ENCODE peak calls at places on chromosomes 2 and 18, in nine cellular contexts. D, C, J, L, R, W, A, M and I are unnamed samples. For H3K4me1, the result is how much of the 10 kb centered on the place peaks cover.

GRCh38 chr2:170361359-170361936 is 183.5 kb downstream of the MYO3B start:
- DNase-seq in W (peak), R (no peak), M (peak), C (peak), A (peak), L (peak), D (no peak), J (peak), I (no peak)

GRCh38 chr2:234292205-234292954 is 204.5 kb downstream of the ARL4C start:
- DNase-seq in M (no peak), R (no peak), J (no peak), W (no peak), L (no peak), C (peak), A (no peak), D (no peak), I (no peak)

GRCh38 chr2:229392214-229392613 is 121.1 kb upstream of the PID1 start:
- DNase-seq in R (no peak), D (no peak), L (no peak), J (no peak), A (no peak), M (no peak), W (no peak), C (no peak), I (no peak)

GRCh38 chr2:44918095-44918775 is 23.3 kb upstream of the SIX3 start:
- DNase-seq in A (no peak), M (no peak), R (no peak), W (no peak), L (no peak), D (no peak), J (no peak), C (no peak), I (no peak)

GRCh38 chr2:193240752-193241151 is 1046.0 kb upstream of the TMEFF2 start:
- DNase-seq in R (no peak), J (no peak), M (no peak), L (no peak), C (no peak), D (no peak), W (no peak), A (no peak), I (no peak)

GRCh38 chr2:119265693-119266066 is 42.0 kb downstream of the STEAP3 start:
- DNase-seq in R (no peak), D (no peak), L (no peak), W (no peak), C (no peak), A (no peak), J (no peak), M (no peak), I (no peak)

GRCh38 chr2:28717339-28717758 is 34.3 kb upstream of the PPP1CB start:
- DNase-seq in R (peak), A (peak), C (peak), D (no peak), M (no peak), J (peak), W (peak), L (no peak), I (peak)

GRCh38 chr2:109317471-109318090 is 188.6 kb downstream of the SH3RF3 start:
- DNase-seq in D (no peak), R (no peak), J (no peak), M (no peak), W (peak), C (no peak), A (no peak), L (no peak), I (no peak)

GRCh38 chr2:219206442-219207253 is at the start of gene ZFAND2B:
- DNase-seq in A (peak), R (peak), C (peak), W (peak), J (peak), D (peak), M (peak), L (peak), I (peak)

GRCh38 chr2:113157108-113157896 is 16.5 kb upstream of the PSD4 start:
- DNase-seq in C (peak), L (no peak), M (peak), R (no peak), J (peak), A (peak), W (no peak), D (peak), I (no peak)

GRCh38 chr18:36490907-36491306 is 193.4 kb downstream of the FHOD3 start:
- DNase-seq in D (no peak), M (no peak), R (no peak), C (no peak), J (no peak), L (no peak), W (no peak), A (no peak), I (no peak)
- H3K4me1 ChIP-seq in D (under half), M (under half), R (under half), C (under half), J (under half), L (under half), W (under half), A (under half), I (under half)

GRCh38 chr2:96146881-96147592 is 1.8 kb upstream of the DUSP2 start:
- DNase-seq in D (peak), R (no peak), M (no peak), W (no peak), A (no peak), C (peak), J (peak), L (no peak), I (peak)

GRCh38 chr2:96146151-96146880 is 1.1 kb upstream of the DUSP2 start:
- DNase-seq in D (peak), M (peak), C (peak), J (peak), W (peak), R (peak), L (no peak), A (no peak), I (peak)

GRCh38 chr2:96144481-96145027 is 686 bp downstream of the DUSP2 start:
- DNase-seq in M (no peak), L (no peak), J (no peak), W (no peak), D (peak), R (no peak), C (peak), A (no peak), I (peak)

GRCh38 chr2:96143848-96144480 is 1.3 kb downstream of the DUSP2 start:
- DNase-seq in W (no peak), A (no peak), R (no peak), D (peak), C (peak), J (no peak), M (peak), L (no peak), I (no peak)

DNA sequence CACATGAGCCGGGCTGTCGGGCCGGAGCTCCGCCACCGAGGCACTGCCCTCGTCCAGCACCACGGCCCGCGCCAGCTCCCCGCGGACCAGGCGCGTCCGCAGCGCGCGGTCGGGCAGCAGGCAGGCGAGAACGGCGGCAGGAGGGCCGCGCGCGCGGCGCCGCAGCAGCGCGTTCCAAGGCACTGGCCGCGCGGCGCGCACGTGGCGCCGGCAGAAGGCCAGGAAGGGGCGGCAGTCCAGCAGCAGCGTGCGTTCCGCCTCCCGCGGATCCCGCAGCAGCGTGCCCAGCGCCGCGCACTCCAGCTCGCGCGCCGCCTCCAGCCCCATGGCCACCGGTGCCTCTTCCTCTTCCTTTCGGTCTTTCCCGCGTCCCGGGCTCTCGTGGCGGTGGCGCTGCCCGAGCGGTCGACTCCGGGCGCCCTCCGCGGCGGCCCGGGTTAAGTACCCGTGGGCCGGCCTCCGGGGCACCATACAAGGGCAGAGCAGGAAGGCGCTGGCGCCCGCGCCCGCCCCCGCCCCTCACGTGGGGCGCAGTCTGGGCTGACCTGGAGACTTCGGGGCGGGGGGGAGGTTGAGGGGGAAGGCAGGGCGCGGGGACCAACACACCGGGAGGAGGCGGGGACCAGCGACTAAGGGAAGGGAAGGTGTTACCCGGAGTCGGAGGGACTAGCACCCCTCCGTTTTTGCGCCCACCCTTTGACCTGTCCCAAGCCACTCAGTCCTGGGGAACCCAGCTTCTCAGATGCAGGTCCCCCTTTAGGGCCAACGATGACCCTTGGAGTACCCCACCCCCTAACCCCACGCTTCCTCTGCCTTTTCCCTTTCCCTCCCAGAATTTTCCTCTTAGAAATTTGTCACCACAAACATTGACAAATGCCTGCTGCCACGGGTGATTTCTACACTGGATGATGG is at the start of gene DUSP2:
- DNase-seq in L (peak), C (peak), W (peak), J (peak), M (peak), R (peak), D (peak), A (peak), I (peak)
- H3K27ac ChIP-seq in L (peak), C (peak), W (no peak), J (no peak), M (peak), R (peak), D (no peak), A (no peak), I (peak)

GRCh38 chr18:22932885-22933205 is 283 bp upstream of the RBBP8 start:
- DNase-seq in A (no peak), R (no peak), W (no peak), J (no peak), C (no peak), M (no peak), D (no peak), L (no peak), I (no peak)

GRCh38 chr18:22935431-22935830 is 2.3 kb downstream of the RBBP8 start:
- DNase-seq in R (no peak), W (no peak), C (no peak), D (no peak), L (no peak), J (no peak), M (no peak), A (no peak), I (no peak)

GRCh38 chr18:22933958-22934423 is 863 bp downstream of the RBBP8 start:
- DNase-seq in C (no peak), L (no peak), W (peak), A (no peak), J (no peak), R (no peak), M (no peak), D (no peak), I (no peak)

GRCh38 chr18:22934789-22935188 is 1.7 kb downstream of the RBBP8 start:
- DNase-seq in A (no peak), M (no peak), J (no peak), W (no peak), D (no peak), L (no peak), C (no peak), R (no peak), I (no peak)

GRCh38 chr18:22933206-22933957 is at the start of gene RBBP8:
- DNase-seq in W (peak), A (peak), L (peak), D (peak), M (peak), C (peak), J (peak), R (peak), I (peak)
- TF ChIP-seq POLR2A in W (peak), A (peak), L (peak), D (peak), M (no peak), C (peak), J (peak), R (peak), I (peak)

DNA sequence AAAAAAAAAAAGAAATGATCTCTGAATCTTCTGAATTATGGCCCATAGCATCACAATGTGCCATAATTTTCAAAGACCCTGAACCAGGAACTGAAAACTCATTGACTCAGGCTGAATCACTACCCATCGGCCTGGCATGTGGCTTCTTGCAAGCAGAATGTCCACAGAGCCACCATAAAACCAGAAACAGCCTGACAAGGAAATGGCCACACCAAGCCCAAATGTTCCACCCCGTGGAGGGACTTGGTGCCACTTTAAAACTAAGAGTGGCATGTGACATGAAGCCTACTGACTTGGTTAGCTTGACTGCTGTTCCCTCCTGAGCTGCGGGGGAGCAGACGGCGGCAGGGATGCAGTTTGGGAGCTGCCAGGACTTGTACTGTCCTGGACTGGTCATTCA is 71.2 kb upstream of the RBM44 start:
- DNase-seq in L (no peak), R (peak), C (peak), A (no peak), D (no peak), W (peak), J (no peak), M (no peak), I (peak)
- H3K4me1 ChIP-seq in L (half or more), R (under half), C (half or more), A (under half), D (under half), W (under half), J (under half), M (half or more), I (half or more)

DNA sequence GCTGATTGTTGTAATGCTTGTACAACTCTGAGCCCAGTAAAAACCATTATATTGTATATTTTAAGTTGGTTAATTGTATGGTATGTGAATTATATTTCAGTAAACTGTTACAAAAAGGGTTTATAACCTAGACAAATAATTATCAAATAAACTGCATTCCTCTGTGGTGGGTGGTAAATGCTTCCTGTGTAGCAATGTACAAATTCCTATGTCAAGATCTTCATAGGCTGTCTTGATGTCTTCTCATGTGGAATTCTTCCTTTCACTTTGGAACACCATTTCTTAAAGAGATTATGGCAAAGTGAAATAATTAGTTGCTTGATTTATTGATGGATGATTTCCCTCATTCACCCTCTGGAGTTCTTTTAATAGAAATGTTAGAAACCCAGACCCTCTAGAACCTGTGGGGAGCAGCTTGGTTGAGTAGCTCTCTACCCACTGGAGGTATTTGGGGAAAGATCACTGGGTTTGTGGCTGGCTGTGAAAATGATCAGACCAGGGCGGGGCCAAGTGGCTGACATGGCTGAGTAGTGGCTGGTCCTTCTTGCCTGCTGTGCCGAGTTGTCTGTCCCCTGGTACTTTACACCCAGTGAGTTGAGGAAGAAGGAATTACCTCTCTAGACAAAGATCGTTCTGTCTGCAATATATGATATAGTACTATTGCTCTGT is 22.4 kb upstream of the MGAT5 start:
- DNase-seq in L (no peak), J (no peak), A (no peak), W (peak), C (no peak), M (no peak), R (no peak), D (no peak), I (no peak)
- H3K27ac ChIP-seq in L (no peak), J (no peak), A (no peak), W (peak), C (peak), M (peak), R (no peak), D (no peak), I (no peak)

DNA sequence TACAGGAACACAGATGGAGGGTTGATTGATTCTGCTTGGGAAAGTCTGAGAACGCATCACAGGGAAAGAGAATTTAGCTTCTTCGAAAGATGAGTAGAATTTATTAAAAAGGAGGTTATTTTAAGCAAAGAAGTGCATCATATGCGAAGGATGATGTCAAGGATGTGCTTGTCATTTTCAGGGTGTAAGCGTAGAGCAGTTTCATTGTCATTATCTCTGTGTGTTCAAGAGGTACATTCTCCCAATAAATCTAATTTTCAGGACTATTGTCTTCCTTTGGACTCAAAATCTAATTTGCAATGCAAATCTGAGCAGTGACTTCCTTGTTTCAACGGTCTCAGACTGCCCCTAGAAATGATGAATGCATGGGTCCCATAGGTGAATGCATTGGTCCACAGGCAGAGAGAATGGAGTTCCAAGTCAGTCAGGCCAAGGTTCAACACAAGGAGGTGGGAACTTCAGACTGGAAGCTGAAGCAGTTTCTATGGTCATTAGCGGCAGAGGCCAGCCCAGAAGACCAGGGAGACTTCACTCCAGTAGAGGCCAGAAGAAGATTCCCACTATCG is 99.8 kb downstream of the CDC42EP3 start:
- DNase-seq in C (no peak), M (no peak), A (no peak), R (no peak), D (no peak), L (no peak), W (no peak), J (no peak), I (no peak)
- TF ChIP-seq POLR2A in C (no peak), M (no peak), A (no peak), R (no peak), D (no peak), L (no peak), W (no peak), J (no peak), I (no peak)

DNA sequence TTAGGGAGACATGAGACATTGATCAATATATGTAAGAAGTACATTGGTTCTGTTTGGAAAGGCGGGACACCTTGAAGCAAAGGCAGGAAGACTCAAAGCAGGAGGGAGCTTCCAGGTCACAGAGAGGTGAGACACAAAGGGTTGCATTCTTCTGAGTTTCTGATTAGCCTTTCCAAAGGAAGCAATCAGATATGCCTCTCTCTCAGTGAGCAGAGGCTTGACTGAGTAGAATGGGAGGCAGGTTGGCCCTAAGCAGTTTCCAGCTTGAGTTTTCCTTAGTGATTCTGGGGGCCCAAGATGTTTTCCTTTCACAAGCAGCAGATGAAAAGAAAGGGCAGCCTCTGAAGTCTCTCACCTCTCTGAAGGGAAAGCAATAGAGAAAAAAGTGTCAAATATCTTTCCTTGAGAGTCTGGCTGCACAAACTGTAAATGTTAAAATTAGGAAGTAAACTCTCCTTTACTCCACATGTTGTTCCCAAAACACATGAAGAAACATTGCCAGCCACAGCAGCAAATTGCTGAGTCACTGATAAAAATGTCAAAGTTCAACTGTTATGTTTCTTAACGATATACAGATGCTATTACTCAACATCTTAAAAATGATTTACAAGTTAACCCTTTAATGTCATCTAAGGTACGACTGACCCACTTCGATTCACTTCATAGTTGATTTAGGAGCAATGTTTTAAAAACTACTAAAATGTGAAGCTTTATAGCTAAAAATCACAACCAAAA is 40.3 kb downstream of the CYB5A start:
- DNase-seq in M (no peak), L (peak), W (peak), D (no peak), C (no peak), A (no peak), R (no peak), J (no peak), I (no peak)
- H3K4me1 ChIP-seq in M (under half), L (half or more), W (under half), D (under half), C (under half), A (half or more), R (under half), J (under half), I (under half)